ENCODE peak calls at places on chromosomes 11 and 22, in six cellular contexts. A is transverse colon, O is fibroblast of pulmonary artery, D is stomach, R is lower leg skin, X is mucosa of descending colon. B is an unnamed sample.

GRCh38 chr11:20611892-20612291 is 12.5 kb downstream of the SLC6A5 start:
- DNase-seq in D (no peak), R (no peak), O (peak), X (no peak), A (no peak), B (no peak)

GRCh38 chr11:111335124-111335535 is 36.8 kb downstream of the POU2AF3 start:
- DNase-seq in D (no peak), X (no peak), R (no peak), A (no peak), O (no peak), B (no peak)

GRCh38 chr22:49494555-49494954 is 333.1 kb downstream of the BRD1 start:
- DNase-seq in O (no peak), R (no peak), A (no peak), X (no peak), D (no peak), B (no peak)

GRCh38 chr11:111561801-111562325 is 21.3 kb downstream of the LAYN start:
- DNase-seq in R (no peak), X (no peak), A (no peak), D (no peak), O (peak), B (peak)

GRCh38 chr11:128297805-128298204 is 289.6 kb downstream of the ETS1 start:
- DNase-seq in O (no peak), R (no peak), X (no peak), D (no peak), A (no peak), B (peak)

GRCh38 chr11:67572747-67573419 is 10.7 kb upstream of the GSTP1 start:
- DNase-seq in R (no peak), D (peak), X (peak), O (peak), A (peak), B (peak)

GRCh38 chr11:70536051-70536877 is 137.9 kb downstream of the CTTN start:
- DNase-seq in X (peak), R (no peak), D (no peak), O (no peak), A (peak), B (no peak)

GRCh38 chr11:35735903-35736302 is 73.3 kb downstream of the TRIM44 start:
- DNase-seq in R (no peak), D (no peak), A (no peak), O (peak), X (no peak), B (no peak)

GRCh38 chr22:49300241-49300640 is 527.4 kb downstream of the BRD1 start:
- DNase-seq in R (peak), O (no peak), A (no peak), D (no peak), X (no peak), B (no peak)

GRCh38 chr22:39439170-39439569 is 17.6 kb upstream of the MGAT3 start:
- DNase-seq in O (peak), X (no peak), R (no peak), D (no peak), A (no peak), B (peak)

GRCh38 chr11:75212463-75212862 is 28.1 kb upstream of the TPBGL start:
- DNase-seq in R (no peak), O (no peak), X (no peak), A (no peak), D (no peak), B (no peak)

GRCh38 chr22:28051787-28052356 is 132.8 kb upstream of the PITPNB start:
- DNase-seq in O (peak), A (peak), R (no peak), D (peak), X (peak), B (peak)

GRCh38 chr11:105100206-105100605 is 39.4 kb downstream of the CARD18 start:
- DNase-seq in A (no peak), O (no peak), R (no peak), X (no peak), D (no peak), B (no peak)

GRCh38 chr11:117950320-117950719 is 21.1 kb upstream of the TMPRSS13 start:
- DNase-seq in D (no peak), X (no peak), O (no peak), A (peak), R (peak), B (no peak)

GRCh38 chr11:132790466-132790865 is 741.8 kb downstream of the OPCML start:
- DNase-seq in D (no peak), O (no peak), X (no peak), R (no peak), A (no peak), B (no peak)

GRCh38 chr11:111123463-111124398 is 121.8 kb upstream of the POU2AF2 start:
- DNase-seq in O (no peak), A (no peak), R (no peak), X (no peak), D (no peak), B (no peak)

GRCh38 chr11:37721485-37721884 is 1123.4 kb upstream of the RAG2 start:
- DNase-seq in A (no peak), O (peak), D (no peak), R (no peak), X (no peak), B (no peak)

GRCh38 chr11:111107501-111107900 is 138.0 kb upstream of the POU2AF2 start:
- DNase-seq in O (no peak), X (no peak), A (no peak), D (no peak), R (no peak), B (no peak)

GRCh38 chr11:3003396-3004231 is 11.5 kb upstream of the NAP1L4 start:
- DNase-seq in A (no peak), O (no peak), D (peak), R (peak), X (peak), B (no peak)

GRCh38 chr11:75191330-75191717 is 40.4 kb downstream of the SLCO2B1 start:
- DNase-seq in O (peak), D (no peak), R (no peak), A (no peak), X (no peak), B (no peak)

GRCh38 chr11:75814686-75815344 is at the start of gene UVRAG:
- DNase-seq in O (peak), X (peak), R (peak), D (peak), A (peak), B (peak)

GRCh38 chr11:115566185-115566765 is 62.1 kb upstream of the CADM1 start:
- DNase-seq in X (no peak), D (no peak), R (peak), A (no peak), O (no peak), B (no peak)

GRCh38 chr22:47622541-47622940 is 860.1 kb downstream of the TBC1D22A start:
- DNase-seq in X (no peak), A (no peak), O (no peak), R (peak), D (peak), B (no peak)

GRCh38 chr11:89381094-89381493 is 110.1 kb downstream of the NOX4 start:
- DNase-seq in R (no peak), D (no peak), O (peak), X (no peak), A (no peak), B (peak)

GRCh38 chr11:46121724-46122477 is 647 bp upstream of the PHF21A start:
- DNase-seq in X (peak), D (peak), O (peak), R (peak), A (peak), B (peak)

DNA sequence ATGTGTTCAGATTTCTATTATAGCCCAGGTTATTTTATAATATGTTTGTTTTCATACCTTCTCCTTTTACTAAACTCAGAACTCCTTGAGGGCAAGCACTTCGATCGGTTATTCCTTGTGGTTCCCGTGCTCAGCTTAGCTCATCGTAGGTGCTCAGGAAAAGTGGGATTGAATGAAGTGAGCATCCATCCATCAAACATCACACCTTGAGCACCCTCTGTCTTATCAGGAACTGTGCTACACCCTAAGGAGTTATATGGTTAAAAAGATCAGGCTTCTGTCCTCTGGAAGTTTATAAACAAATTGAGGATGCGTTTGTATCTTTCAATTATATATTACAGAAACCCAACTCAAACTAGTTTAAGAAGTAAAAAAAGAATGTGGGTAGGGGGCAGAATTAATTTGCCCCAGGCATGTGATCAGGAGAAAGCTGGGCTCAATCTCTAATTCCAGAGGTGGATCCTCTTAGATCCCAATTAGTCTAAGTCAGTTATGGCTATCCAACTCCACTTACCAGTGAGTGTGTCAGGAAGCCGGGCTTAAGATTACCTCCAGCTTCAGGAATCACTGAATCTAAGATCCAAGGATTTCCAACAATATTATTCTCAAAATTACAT is 59.9 kb upstream of the RRAS2 start:
- DNase-seq in R (no peak), X (no peak), A (no peak), D (no peak), O (peak), B (peak)
- TF ChIP-seq CTCF in R (no peak), X (peak), A (peak), D (no peak), O (peak), B (peak)

DNA sequence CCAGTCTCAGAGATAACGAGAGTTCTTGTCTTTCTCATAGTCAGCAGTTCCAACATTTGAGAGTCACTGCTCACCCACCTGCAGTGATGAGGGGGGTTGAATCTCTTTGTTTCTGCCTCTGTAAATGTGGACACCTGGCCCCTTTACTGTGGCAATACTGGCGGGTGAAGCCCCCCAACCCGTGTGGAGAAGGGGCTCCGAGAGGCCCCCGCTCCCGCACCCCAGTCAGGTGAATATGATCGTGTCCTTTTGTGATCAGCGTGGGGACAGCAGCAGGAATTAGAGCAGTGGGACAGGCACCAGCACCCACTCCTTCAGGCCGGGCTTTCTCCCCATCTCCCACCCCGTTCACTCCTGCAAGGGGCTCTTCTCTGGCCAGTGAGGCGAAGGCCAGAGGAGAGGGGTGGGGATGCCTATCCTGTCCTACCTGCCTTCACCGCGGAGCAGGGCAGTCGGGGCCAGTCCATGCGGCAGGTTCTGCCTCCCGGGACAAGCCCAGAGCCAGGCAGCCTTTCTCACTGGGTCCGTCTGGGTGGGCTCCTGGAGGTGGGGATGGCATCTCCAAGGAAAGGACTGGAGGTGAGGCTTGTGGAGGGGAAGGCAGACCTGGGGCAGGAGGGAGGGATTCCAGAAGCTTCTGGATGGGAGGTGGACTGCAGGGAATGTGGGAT is 12.7 kb upstream of the CELSR1 start:
- DNase-seq in A (no peak), O (no peak), R (no peak), D (no peak), X (peak), B (no peak)
- H3K4me3 ChIP-seq in A (no peak), O (no peak), R (no peak), D (no peak), X (no peak), B (no peak)

DNA sequence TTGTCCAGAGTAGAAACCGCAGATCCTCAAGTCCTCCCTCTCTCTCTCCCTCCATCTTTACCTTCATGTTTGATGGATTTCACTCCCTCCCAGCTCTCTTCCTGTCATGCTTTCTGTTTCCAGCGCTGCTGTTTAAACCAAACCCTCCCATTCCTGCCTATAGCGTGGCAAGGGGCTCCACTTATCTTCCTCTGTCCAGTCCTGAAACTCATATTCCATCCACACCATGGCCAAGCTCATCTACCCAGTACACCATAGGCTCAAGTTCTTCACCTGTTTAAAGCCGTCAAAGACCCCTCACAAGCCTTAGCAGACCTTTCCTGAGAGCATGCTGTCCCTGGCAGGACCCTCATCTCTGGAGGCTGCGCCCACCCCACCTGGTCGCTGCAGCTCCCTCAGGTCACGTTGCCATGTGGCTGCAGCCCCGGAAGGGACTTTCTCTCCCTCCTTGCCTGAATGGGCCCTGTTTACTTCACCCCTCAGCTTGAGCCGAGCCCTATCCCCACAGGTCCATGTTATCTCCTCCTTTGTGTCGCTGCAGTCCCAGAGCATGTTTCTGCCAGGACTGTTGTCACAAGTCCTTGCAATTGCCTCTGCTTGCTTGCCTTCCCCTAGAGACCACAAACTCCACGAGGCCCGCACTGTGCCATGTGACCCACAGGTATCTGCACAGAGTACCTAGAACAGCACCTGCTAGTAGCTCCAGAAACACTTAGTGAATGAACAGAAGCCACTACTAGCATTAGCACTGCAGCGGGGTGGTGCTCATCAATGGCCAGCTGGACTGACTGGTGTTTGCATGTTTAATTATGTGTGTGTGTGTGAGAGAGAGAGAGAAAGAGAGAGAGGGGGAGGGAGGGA is 149.4 kb upstream of the SNX19 start:
- DNase-seq in O (no peak), X (no peak), A (no peak), R (no peak), D (no peak), B (no peak)
- TF ChIP-seq CTCF in O (no peak), X (no peak), A (no peak), R (no peak), D (no peak), B (no peak)

GRCh38 chr22:46592390-46592872 is 27.8 kb upstream of the GRAMD4 start:
- DNase-seq in X (peak), D (no peak), A (peak), R (peak), O (peak), B (peak)
- H3K4me3 ChIP-seq in X (no peak), D (no peak), A (no peak), R (no peak), O (peak), B (peak)

DNA sequence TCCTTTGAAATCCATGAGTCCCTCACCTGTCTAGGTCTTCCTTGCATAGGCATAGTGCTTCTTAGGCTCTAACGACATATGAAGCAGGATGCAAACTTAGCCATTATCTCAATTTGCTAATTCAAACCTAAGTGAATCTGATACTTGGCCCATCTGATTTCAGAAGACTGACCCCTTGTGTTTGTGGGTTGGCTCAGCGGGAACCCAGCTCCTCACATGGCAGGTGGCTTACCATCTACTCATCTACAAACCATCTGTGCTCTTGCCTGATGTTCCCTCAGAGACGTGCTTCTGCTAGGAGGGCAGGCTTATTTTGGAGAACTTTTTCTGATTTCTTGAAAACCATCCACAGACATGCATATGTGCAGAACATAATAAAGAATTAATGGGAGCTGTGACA is 15.2 kb downstream of the ELMOD1 start:
- DNase-seq in R (no peak), D (no peak), X (no peak), A (no peak), O (no peak), B (no peak)
- TF ChIP-seq CTCF in R (no peak), D (no peak), X (no peak), A (no peak), O (no peak), B (peak)

GRCh38 chr11:64643258-64643881 is 52.4 kb downstream of the SLC22A12 start:
- DNase-seq in X (no peak), A (no peak), R (no peak), O (no peak), D (no peak), B (no peak)

GRCh38 chr11:64642418-64642735 is 51.4 kb downstream of the SLC22A12 start:
- DNase-seq in A (no peak), X (no peak), O (no peak), D (no peak), R (no peak), B (no peak)

GRCh38 chr11:64641596-64642417 is 50.8 kb downstream of the SLC22A12 start:
- DNase-seq in D (no peak), X (no peak), R (no peak), A (no peak), O (no peak), B (no peak)

GRCh38 chr11:64643927-64644326 is 52.9 kb downstream of the SLC22A12 start:
- DNase-seq in R (no peak), O (no peak), X (no peak), D (no peak), A (no peak), B (no peak)

GRCh38 chr11:64642876-64643257 is 51.8 kb downstream of the SLC22A12 start:
- DNase-seq in O (no peak), X (no peak), A (no peak), R (no peak), D (no peak), B (no peak)
- H3K4me3 ChIP-seq in O (no peak), X (no peak), A (peak), R (no peak), D (peak), B (no peak)